ENCODE peak calls at places on chromosomes 4 and X, in nine cellular contexts. O is tibial artery, U is HFFc6, W is IMR-90, N is upper lobe of right lung, M is GM12864, I is WERI-Rb-1, L is cardiac fibroblast, Q is lower leg skin. X is an unnamed sample.
A peak's percentile ranks its signal among the peaks of the same experiment; 100 is the strongest.

GRCh38 chr4:36285784-36286480 is 4.5 kb downstream of the DTHD1 start:
- DNase-seq in O (no peak), U (no peak), W (no peak), N (no peak), M (peak; percentile 91), I (no peak), L (peak; percentile 2), Q (no peak), X (no peak)

GRCh38 chrX:55907968-55908607 is 190.5 kb downstream of the RRAGB start:
- DNase-seq in O (peak; percentile 70), U (peak; percentile 7), W (no peak), N (peak; percentile 80), M (peak; percentile 37), I (no peak), L (peak; percentile 28), Q (peak; percentile 86), X (no peak)

GRCh38 chr4:15145709-15146108 is 143.4 kb downstream of the CPEB2 start:
- DNase-seq in O (no peak), U (no peak), W (no peak), N (no peak), M (no peak), I (no peak), L (no peak), Q (no peak), X (no peak)

GRCh38 chr4:113762851-113763172 is 1.3 kb upstream of the CAMK2D start:
- DNase-seq in O (no peak), U (no peak), W (no peak), N (no peak), M (no peak), I (no peak), L (no peak), Q (no peak), X (no peak)

GRCh38 chrX:125436855-125437254 is 117.2 kb downstream of the TEX13C start:
- DNase-seq in O (no peak), U (no peak), W (no peak), N (no peak), M (no peak), I (no peak), L (peak; percentile 59), Q (no peak), X (no peak)

GRCh38 chr4:169121920-169122319 is 111.9 kb upstream of the CBR4 start:
- DNase-seq in O (no peak), U (no peak), W (no peak), N (no peak), M (no peak), I (no peak), L (no peak), Q (no peak), X (no peak)

GRCh38 chr4:42404001-42404400 is 6.7 kb downstream of the SHISA3 start:
- DNase-seq in O (no peak), U (no peak), W (no peak), N (no peak), M (no peak), I (no peak), L (no peak), Q (no peak), X (no peak)

GRCh38 chr4:77308843-77309242 is 151.8 kb downstream of the CCNG2 start:
- DNase-seq in O (no peak), U (peak; percentile 33), W (peak; percentile 35), N (no peak), M (no peak), I (no peak), L (peak; percentile 46), Q (no peak), X (no peak)

GRCh38 chr4:79597266-79597665 is 189.2 kb upstream of the GK2 start:
- DNase-seq in O (no peak), U (no peak), W (peak; percentile 31), N (no peak), M (no peak), I (no peak), L (peak; percentile 74), Q (no peak), X (no peak)

GRCh38 chr4:114519368-114519767 is 79.2 kb upstream of the UGT8 start:
- DNase-seq in O (no peak), U (no peak), W (no peak), N (no peak), M (no peak), I (no peak), L (no peak), Q (no peak), X (no peak)

GRCh38 chrX:130637591-130637990 is 235.8 kb downstream of the RBMX2 start:
- DNase-seq in O (no peak), U (no peak), W (peak; percentile 58), N (no peak), M (no peak), I (no peak), L (peak; percentile 54), Q (no peak), X (no peak)

GRCh38 chr4:30103455-30103854 is 616.7 kb upstream of the PCDH7 start:
- DNase-seq in O (no peak), U (no peak), W (peak; percentile 31), N (no peak), M (no peak), I (no peak), L (peak; percentile 33), Q (no peak), X (no peak)

GRCh38 chr4:152727784-152728183 is 48.0 kb upstream of the TMEM154 start:
- DNase-seq in O (no peak), U (no peak), W (no peak), N (no peak), M (no peak), I (no peak), L (no peak), Q (peak; percentile 32), X (no peak)

GRCh38 chr4:152728343-152728742 is 48.5 kb upstream of the TMEM154 start:
- DNase-seq in O (no peak), U (no peak), W (no peak), N (no peak), M (no peak), I (no peak), L (no peak), Q (peak; percentile 29), X (no peak)

GRCh38 chr4:152723236-152723635 is 43.4 kb upstream of the TMEM154 start:
- DNase-seq in O (no peak), U (no peak), W (no peak), N (no peak), M (no peak), I (no peak), L (no peak), Q (no peak), X (no peak)

GRCh38 chr4:152719856-152720556 is 40.2 kb upstream of the TMEM154 start:
- DNase-seq in O (no peak), U (no peak), W (no peak), N (no peak), M (no peak), I (no peak), L (no peak), Q (no peak), X (no peak)

DNA sequence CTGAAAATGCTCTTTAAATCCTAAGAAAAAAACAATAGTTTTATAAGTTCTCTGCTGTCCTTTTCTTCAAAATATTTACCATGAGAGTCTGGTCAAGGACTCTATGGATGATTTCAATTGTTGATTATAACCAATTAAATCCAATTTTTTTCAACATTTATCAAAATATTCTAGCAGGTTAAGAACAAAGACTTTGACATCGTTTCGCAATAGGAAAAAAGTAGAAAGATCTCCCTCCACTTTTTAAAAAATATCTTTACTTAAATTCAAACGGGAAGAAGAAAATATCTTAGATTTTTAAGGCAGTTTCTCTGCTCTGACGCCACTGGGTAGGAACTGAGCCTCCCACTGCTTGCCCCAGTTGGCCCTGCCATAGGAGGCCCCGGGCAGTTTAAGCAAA is 44.7 kb upstream of the TMEM154 start:
- DNase-seq in O (no peak), U (no peak), W (no peak), N (no peak), M (no peak), I (no peak), L (no peak), Q (no peak), X (no peak)
- TF ChIP-seq CTCF in O (no peak), U (no peak), W (no peak), N (no peak), M (no peak), I (no peak), L (no peak), Q (no peak), X (no peak)

DNA sequence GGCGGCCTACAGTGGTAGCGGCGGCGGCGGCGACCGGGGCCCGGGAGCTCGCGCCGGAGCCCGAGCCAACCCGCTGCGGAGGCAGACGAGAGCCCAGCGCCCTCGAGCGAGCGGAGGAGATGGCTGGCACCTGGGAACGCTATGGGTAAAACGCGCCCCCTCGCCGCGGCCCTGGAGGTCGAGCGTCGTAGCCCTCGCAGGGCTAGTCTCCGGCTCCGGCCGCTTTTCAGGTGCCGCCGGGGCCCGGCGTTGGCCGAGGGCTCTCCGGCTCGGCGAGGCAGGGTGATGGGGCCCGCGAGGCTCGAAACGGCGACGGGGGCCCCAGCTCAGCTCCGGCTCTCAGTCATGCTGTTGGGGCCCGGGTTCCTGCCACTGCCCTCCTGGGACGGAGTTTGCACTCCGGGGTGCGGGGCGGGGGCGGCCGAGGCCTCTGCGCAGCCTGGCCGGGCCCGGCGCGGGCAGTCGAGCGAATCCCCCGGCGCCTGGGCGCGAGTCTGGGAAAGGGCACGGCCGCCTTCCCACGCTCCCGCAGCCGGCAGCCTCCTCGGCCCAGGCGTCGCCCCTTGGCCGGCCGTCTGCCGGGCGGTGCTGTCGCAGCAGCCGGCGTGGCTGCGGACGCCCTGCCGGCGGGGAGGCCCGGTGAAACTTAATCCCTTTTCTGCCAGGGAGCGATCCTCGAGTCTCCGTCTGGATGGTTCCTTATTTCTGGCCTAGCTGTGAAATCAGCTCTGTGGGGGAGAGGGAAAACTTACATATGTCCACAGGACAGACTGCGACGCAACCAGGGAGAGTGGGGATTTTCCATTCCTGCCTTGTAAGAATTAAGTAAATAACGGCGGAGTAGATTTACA is 845 bp downstream of the MID2 start:
- DNase-seq in O (peak; percentile 63), U (peak; percentile 31), W (peak; percentile 42), N (peak; percentile 74), M (no peak), I (peak; percentile 27), L (peak; percentile 52), Q (no peak), X (no peak)
- TF ChIP-seq CTCF in O (no peak), U (no peak), W (no peak), N (no peak), M (no peak), I (no peak), L (no peak), Q (no peak), X (peak; percentile 16)

GRCh38 chrX:131801911-131802310 is 221.2 kb upstream of the STK26 start:
- DNase-seq in O (no peak), U (no peak), W (no peak), N (no peak), M (no peak), I (no peak), L (peak; percentile 19), Q (no peak), X (no peak)

GRCh38 chrX:131801066-131801465 is 222.0 kb upstream of the STK26 start:
- DNase-seq in O (no peak), U (no peak), W (no peak), N (no peak), M (no peak), I (no peak), L (peak; percentile 25), Q (no peak), X (no peak)

GRCh38 chrX:131802836-131803626 is 220.1 kb upstream of the STK26 start:
- DNase-seq in O (no peak), U (no peak), W (peak; percentile 52), N (no peak), M (no peak), I (peak; percentile 65), L (no peak), Q (peak; percentile 89), X (no peak)
- TF ChIP-seq CTCF in O (no peak), U (peak; percentile 55), W (peak; percentile 51), N (peak; percentile 12), M (peak; percentile 64), I (peak; percentile 78), L (peak; percentile 31), Q (no peak), X (peak; percentile 35)

GRCh38 chr4:100504086-100504874 is 13.5 kb downstream of the EMCN start:
- DNase-seq in O (no peak), U (no peak), W (no peak), N (no peak), M (no peak), I (peak; percentile 42), L (no peak), Q (no peak), X (no peak)
- TF ChIP-seq CTCF in O (no peak), U (no peak), W (no peak), N (no peak), M (no peak), I (peak; percentile 25), L (no peak), Q (no peak), X (peak; percentile 47)